ENCODE peak calls at places on chromosomes 13 and 19, in eight cellular contexts. L, T, E, I, M, Z, H and C are unnamed samples.

GRCh38 chr13:52830946-52831345 is 17.5 kb downstream of the PCDH8 start:
- DNase-seq in L (no peak), T (no peak), E (peak), I (no peak), M (no peak), Z (no peak), H (no peak), C (no peak)

GRCh38 chr13:110211735-110212134 is 95.2 kb downstream of the COL4A1 start:
- DNase-seq in L (no peak), T (no peak), E (no peak), I (no peak), M (no peak), Z (no peak), H (no peak), C (no peak)

GRCh38 chr19:41330946-41331678 is 21.1 kb downstream of the CCDC97 start:
- DNase-seq in L (no peak), T (no peak), E (no peak), I (no peak), M (no peak), Z (no peak), H (no peak), C (peak)

GRCh38 chr13:46717275-46717674 is 79.7 kb downstream of the ESD start:
- DNase-seq in L (no peak), T (no peak), E (no peak), I (no peak), M (no peak), Z (no peak), H (no peak), C (peak)

GRCh38 chr13:52029569-52029968 is 5.1 kb downstream of the UTP14C start:
- DNase-seq in L (no peak), T (no peak), E (no peak), I (no peak), M (no peak), Z (no peak), H (no peak), C (no peak)

GRCh38 chr13:101649490-101650126 is 197.1 kb downstream of the ITGBL1 start:
- DNase-seq in L (peak), T (no peak), E (peak), I (no peak), M (peak), Z (no peak), H (peak), C (no peak)

GRCh38 chr13:93290503-93290902 is 63.9 kb downstream of the GPC6 start:
- DNase-seq in L (no peak), T (no peak), E (peak), I (no peak), M (peak), Z (no peak), H (no peak), C (no peak)

GRCh38 chr19:47729799-47730520 is 15.4 kb upstream of the NOP53 start:
- DNase-seq in L (no peak), T (peak), E (peak), I (no peak), M (no peak), Z (no peak), H (no peak), C (peak)

GRCh38 chr19:7450243-7451223 is 38.3 kb downstream of the PEX11G start:
- DNase-seq in L (no peak), T (no peak), E (peak), I (no peak), M (peak), Z (no peak), H (no peak), C (no peak)

GRCh38 chr13:80116107-80116506 is 224.8 kb downstream of the SPRY2 start:
- DNase-seq in L (peak), T (no peak), E (peak), I (no peak), M (peak), Z (no peak), H (no peak), C (peak)

GRCh38 chr13:71979616-71980015 is 112.6 kb upstream of the DACH1 start:
- DNase-seq in L (no peak), T (no peak), E (peak), I (no peak), M (peak), Z (no peak), H (no peak), C (no peak)

GRCh38 chr19:48351341-48351752 is 12.4 kb downstream of the TMEM143 start:
- DNase-seq in L (no peak), T (peak), E (peak), I (peak), M (peak), Z (peak), H (peak), C (peak)

GRCh38 chr13:33519561-33520479 is 234.3 kb upstream of the STARD13 start:
- DNase-seq in L (peak), T (no peak), E (peak), I (no peak), M (peak), Z (no peak), H (no peak), C (peak)

GRCh38 chr19:41626877-41627276 is at the start of gene CEACAM4:
- DNase-seq in L (no peak), T (no peak), E (no peak), I (no peak), M (no peak), Z (no peak), H (no peak), C (no peak)

GRCh38 chr19:54248016-54248601 is 5.5 kb upstream of the LILRA6 start:
- DNase-seq in L (no peak), T (no peak), E (no peak), I (no peak), M (no peak), Z (no peak), H (no peak), C (peak)

GRCh38 chr13:46317120-46317519 is 69.9 kb downstream of the RUBCNL start:
- DNase-seq in L (no peak), T (no peak), E (no peak), I (no peak), M (peak), Z (no peak), H (no peak), C (no peak)

GRCh38 chr13:96772426-96772825 is 221.8 kb downstream of the OXGR1 start:
- DNase-seq in L (no peak), T (no peak), E (no peak), I (no peak), M (no peak), Z (no peak), H (no peak), C (no peak)

GRCh38 chr13:45156565-45157361 is 36.5 kb downstream of the GTF2F2 start:
- DNase-seq in L (no peak), T (no peak), E (peak), I (no peak), M (no peak), Z (no peak), H (no peak), C (peak)

GRCh38 chr19:38653028-38653571 is 5.7 kb downstream of the ACTN4 start:
- DNase-seq in L (no peak), T (peak), E (peak), I (no peak), M (peak), Z (no peak), H (no peak), C (peak)

GRCh38 chr19:10612515-10613119 is 12.7 kb upstream of the SLC44A2 start:
- DNase-seq in L (no peak), T (no peak), E (no peak), I (no peak), M (no peak), Z (peak), H (no peak), C (no peak)

GRCh38 chr13:113663934-113664333 is 3.1 kb upstream of the GRK1 start:
- DNase-seq in L (no peak), T (no peak), E (no peak), I (no peak), M (no peak), Z (no peak), H (no peak), C (peak)

GRCh38 chr13:93227906-93228801 is 1.5 kb downstream of the GPC6 start:
- DNase-seq in L (no peak), T (peak), E (peak), I (no peak), M (peak), Z (peak), H (peak), C (peak)

GRCh38 chr13:70568571-70568970 is 460.3 kb upstream of the KLHL1 start:
- DNase-seq in L (no peak), T (peak), E (peak), I (no peak), M (peak), Z (no peak), H (peak), C (no peak)

GRCh38 chr13:83485101-83485500 is 397.2 kb downstream of the SLITRK1 start:
- DNase-seq in L (no peak), T (no peak), E (no peak), I (no peak), M (no peak), Z (no peak), H (no peak), C (no peak)

GRCh38 chr13:49307365-49307764 is 59.6 kb downstream of the CDADC1 start:
- DNase-seq in L (no peak), T (no peak), E (no peak), I (no peak), M (peak), Z (no peak), H (no peak), C (no peak)

GRCh38 chr13:44068169-44068568 is 188.5 kb downstream of the LACC1 start:
- DNase-seq in L (no peak), T (no peak), E (peak), I (no peak), M (peak), Z (no peak), H (no peak), C (peak)

GRCh38 chr19:14840206-14840605 is 5.2 kb upstream of the OR7A5 start:
- DNase-seq in L (no peak), T (no peak), E (no peak), I (no peak), M (no peak), Z (no peak), H (no peak), C (no peak)

GRCh38 chr13:23460309-23460708 is 26.8 kb upstream of the SACS start:
- DNase-seq in L (no peak), T (no peak), E (no peak), I (no peak), M (no peak), Z (no peak), H (no peak), C (no peak)

GRCh38 chr19:4446801-4447200 is 10.8 kb downstream of the UBXN6 start:
- DNase-seq in L (no peak), T (no peak), E (no peak), I (no peak), M (no peak), Z (no peak), H (no peak), C (peak)

GRCh38 chr13:65985632-65986031 is 1244.5 kb downstream of the PCDH9 start:
- DNase-seq in L (no peak), T (no peak), E (no peak), I (no peak), M (no peak), Z (no peak), H (no peak), C (no peak)

GRCh38 chr13:80665792-80666333 is 324.9 kb upstream of the SPRY2 start:
- DNase-seq in L (no peak), T (no peak), E (peak), I (no peak), M (no peak), Z (no peak), H (no peak), C (no peak)

GRCh38 chr13:46310066-46310465 is 77.0 kb downstream of the RUBCNL start:
- DNase-seq in L (no peak), T (no peak), E (no peak), I (no peak), M (no peak), Z (no peak), H (no peak), C (no peak)

GRCh38 chr13:19150712-19151228 is 30.9 kb downstream of the TUBA3C start:
- DNase-seq in L (no peak), T (no peak), E (no peak), I (no peak), M (no peak), Z (no peak), H (no peak), C (no peak)

GRCh38 chr13:100828226-100828625 is 153.6 kb upstream of the TMTC4 start:
- DNase-seq in L (no peak), T (no peak), E (no peak), I (no peak), M (no peak), Z (peak), H (peak), C (no peak)

GRCh38 chr19:41997121-41997850 is 3.3 kb upstream of the ATP1A3 start:
- DNase-seq in L (no peak), T (peak), E (peak), I (no peak), M (peak), Z (peak), H (peak), C (peak)

GRCh38 chr13:101408154-101408553 is 8.2 kb downstream of the NALCN start:
- DNase-seq in L (no peak), T (no peak), E (no peak), I (no peak), M (no peak), Z (no peak), H (no peak), C (peak)